ENCODE peak calls at places on chromosomes 13 and 19, in six cellular contexts. L is heart right ventricle; Q is CD8-positive, alpha-beta T cell; V is mesothelial cell of epicardium; G is thoracic aorta; Y is fibroblast of pulmonary artery. X is an unnamed sample.

GRCh38 chr13:20192470-20193141 is at the start of gene GJB2:
- DNase-seq in L (no peak), Q (no peak), V (no peak), G (no peak), Y (no peak), X (no peak)

GRCh38 chr13:25429466-25429865 is 57.7 kb downstream of the ATP8A2 start:
- DNase-seq in L (no peak), Q (no peak), V (no peak), G (no peak), Y (no peak), X (no peak)

GRCh38 chr13:23609414-23610186 is 39.4 kb downstream of the TNFRSF19 start:
- DNase-seq in L (peak), Q (no peak), V (no peak), G (no peak), Y (peak), X (no peak)

GRCh38 chr19:39406656-39407393 is at the start of gene ZFP36:
- DNase-seq in L (peak), Q (peak), V (peak), G (peak), Y (peak), X (peak)

GRCh38 chr19:2917275-2918184 is 16.8 kb downstream of the ZNF57 start:
- DNase-seq in L (no peak), Q (no peak), V (no peak), G (no peak), Y (no peak), X (no peak)

GRCh38 chr19:17125728-17126677 is 50.4 kb downstream of the MYO9B start:
- DNase-seq in L (peak), Q (peak), V (peak), G (peak), Y (peak), X (no peak)

GRCh38 chr19:30848626-30849322 is 476.6 kb downstream of the ZNF536 start:
- DNase-seq in L (no peak), Q (no peak), V (no peak), G (no peak), Y (no peak), X (no peak)

GRCh38 chr13:103810026-103810425 is 743.8 kb upstream of the SLC10A2 start:
- DNase-seq in L (no peak), Q (no peak), V (no peak), G (no peak), Y (no peak), X (no peak)

GRCh38 chr13:41231786-41232185 is 31.6 kb downstream of the MTRF1 start:
- DNase-seq in L (no peak), Q (no peak), V (no peak), G (no peak), Y (peak), X (no peak)

GRCh38 chr19:5687360-5688198 is 2.5 kb upstream of the RPL36 start:
- DNase-seq in L (no peak), Q (no peak), V (no peak), G (no peak), Y (no peak), X (no peak)
- TF ChIP-seq CTCF in L (no peak), Q (peak), V (no peak), G (no peak), Y (no peak), X (no peak)

GRCh38 chr19:12828494-12828893 is 5.9 kb downstream of the RTBDN start:
- DNase-seq in L (no peak), Q (no peak), V (no peak), G (no peak), Y (peak), X (no peak)

GRCh38 chr19:12821761-12822160 is 12.6 kb downstream of the RTBDN start:
- DNase-seq in L (no peak), Q (no peak), V (no peak), G (no peak), Y (no peak), X (no peak)

GRCh38 chr19:12825259-12826131 is 8.9 kb downstream of the RTBDN start:
- DNase-seq in L (no peak), Q (no peak), V (no peak), G (no peak), Y (no peak), X (peak)
- TF ChIP-seq CTCF in L (peak), Q (peak), V (peak), G (no peak), Y (peak), X (peak)

GRCh38 chr13:86464193-86464592 is 665.0 kb upstream of the SLITRK6 start:
- DNase-seq in L (no peak), Q (no peak), V (no peak), G (no peak), Y (peak), X (no peak)
- TF ChIP-seq CTCF in L (no peak), Q (no peak), V (no peak), G (no peak), Y (no peak), X (no peak)

GRCh38 chr13:76886005-76886291 is 257 bp downstream of the KCTD12 start:
- DNase-seq in L (no peak), Q (no peak), V (no peak), G (no peak), Y (no peak), X (no peak)

GRCh38 chr13:76885203-76886004 is 801 bp downstream of the KCTD12 start:
- DNase-seq in L (peak), Q (peak), V (peak), G (no peak), Y (peak), X (peak)

GRCh38 chr13:76887070-76887563 is 912 bp upstream of the KCTD12 start:
- DNase-seq in L (peak), Q (no peak), V (no peak), G (no peak), Y (no peak), X (no peak)

GRCh38 chr13:76884571-76885202 is 1.5 kb downstream of the KCTD12 start:
- DNase-seq in L (peak), Q (no peak), V (no peak), G (no peak), Y (peak), X (no peak)

DNA sequence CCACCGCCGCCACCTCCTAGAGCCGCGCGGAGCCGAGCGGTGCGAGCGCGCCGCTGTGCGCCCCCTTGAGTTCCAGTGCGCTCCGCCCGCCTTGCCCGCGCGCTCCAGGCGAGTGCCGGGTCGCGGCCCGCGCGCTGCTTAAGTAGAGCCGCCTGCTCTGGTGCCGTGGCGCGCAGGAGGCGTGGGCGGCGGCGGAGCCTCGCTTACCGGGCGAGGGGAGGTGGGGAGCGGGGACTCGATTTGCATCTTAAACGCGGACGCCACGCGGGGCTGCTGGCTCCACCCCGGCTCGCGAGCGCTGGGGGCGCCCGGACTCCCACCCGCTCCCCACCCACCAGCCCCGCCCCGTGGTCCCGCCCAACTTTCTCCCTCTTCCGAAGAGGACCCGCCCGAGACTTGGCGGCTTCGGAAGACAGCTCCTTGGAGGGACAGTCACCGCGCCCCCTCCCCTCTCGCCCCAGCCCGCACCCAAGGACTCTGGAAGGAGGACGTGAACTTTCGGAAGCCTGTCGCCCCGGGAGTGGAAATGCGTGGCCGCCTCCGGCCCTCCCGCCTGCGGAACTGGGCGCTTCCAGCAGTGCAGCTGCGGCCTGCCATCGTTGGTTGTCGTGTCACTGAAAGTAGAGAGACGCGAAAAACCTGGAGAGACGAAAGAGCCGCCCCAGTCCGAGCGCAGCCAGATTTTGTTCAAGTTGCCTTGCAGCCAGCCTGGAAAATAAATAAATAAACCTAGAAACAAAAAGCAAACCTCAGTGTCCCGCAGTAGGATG is at the start of gene KCTD12:
- DNase-seq in L (peak), Q (peak), V (peak), G (peak), Y (peak), X (peak)
- TF ChIP-seq CTCF in L (peak), Q (no peak), V (no peak), G (no peak), Y (no peak), X (peak)

X was measured in progenitor cell of endocrine pancreas.